ENCODE peak calls at places on chromosomes 2 and 18, in nine cellular contexts. F is cardiac muscle cell, Y is IMR-90, W is heart right ventricle, G is left ventricle myocardium inferior, J is PC-9, C is psoas muscle, M is Peyer's patch, E is mammary epithelial cell. X is an unnamed sample.
A peak's percentile ranks its signal among the peaks of the same experiment; 100 is the strongest.

GRCh38 chr2:240139666-240140393 is 628 bp downstream of the OTOS start:
- DNase-seq in F (peak; percentile 55), Y (no peak), W (no peak), G (no peak), J (no peak), C (no peak), M (peak; percentile 26), E (no peak), X (no peak)

GRCh38 chr18:24027156-24027555 is 12.6 kb downstream of the TTC39C start:
- DNase-seq in F (no peak), Y (peak; percentile 93), W (no peak), G (peak; percentile 29), J (peak; percentile 21), C (peak; percentile 59), M (no peak), E (peak; percentile 90), X (peak; percentile 87)

GRCh38 chr2:159549234-159549633 is 67.1 kb downstream of the BAZ2B start:
- DNase-seq in F (no peak), Y (peak; percentile 12), W (no peak), G (no peak), J (no peak), C (no peak), M (no peak), E (no peak), X (peak; percentile 72)

GRCh38 chr2:20415511-20415918 is 31.4 kb upstream of the RHOB start:
- DNase-seq in F (no peak), Y (no peak), W (no peak), G (no peak), J (peak; percentile 68), C (no peak), M (peak; percentile 45), E (peak; percentile 87), X (peak; percentile 66)

GRCh38 chr2:225434014-225434413 is 34.5 kb downstream of the NYAP2 start:
- DNase-seq in F (peak; percentile 45), Y (no peak), W (no peak), G (no peak), J (no peak), C (no peak), M (no peak), E (no peak), X (no peak)

GRCh38 chr2:113677327-113677726 is 50.3 kb downstream of the RABL2A start:
- DNase-seq in F (no peak), Y (no peak), W (no peak), G (no peak), J (no peak), C (no peak), M (no peak), E (no peak), X (no peak)

GRCh38 chr2:241193276-241193675 is 4.8 kb downstream of the ANO7 start:
- DNase-seq in F (no peak), Y (no peak), W (no peak), G (no peak), J (no peak), C (no peak), M (no peak), E (no peak), X (no peak)

GRCh38 chr2:148124271-148124670 is 103.4 kb downstream of the MBD5 start:
- DNase-seq in F (no peak), Y (no peak), W (no peak), G (no peak), J (no peak), C (no peak), M (no peak), E (peak; percentile 82), X (peak; percentile 59)

GRCh38 chr18:9985641-9986040 is 71.8 kb downstream of the VAPA start:
- DNase-seq in F (no peak), Y (no peak), W (no peak), G (no peak), J (no peak), C (no peak), M (no peak), E (no peak), X (no peak)

GRCh38 chr2:101327863-101328394 is 19.4 kb upstream of the RNF149 start:
- DNase-seq in F (no peak), Y (no peak), W (no peak), G (no peak), J (peak; percentile 79), C (no peak), M (no peak), E (peak; percentile 95), X (peak; percentile 97)

GRCh38 chr18:2704541-2704940 is 49.0 kb downstream of the SMCHD1 start:
- DNase-seq in F (no peak), Y (no peak), W (no peak), G (no peak), J (no peak), C (no peak), M (no peak), E (no peak), X (no peak)

GRCh38 chr18:51168031-51168742 is 29.3 kb downstream of the MEX3C start:
- DNase-seq in F (no peak), Y (no peak), W (no peak), G (no peak), J (no peak), C (no peak), M (no peak), E (no peak), X (peak; percentile 4)

GRCh38 chr18:53745228-53745967 is 479.1 kb downstream of the MBD2 start:
- DNase-seq in F (no peak), Y (no peak), W (no peak), G (no peak), J (no peak), C (no peak), M (no peak), E (peak; percentile 57), X (peak; percentile 47)

DNA sequence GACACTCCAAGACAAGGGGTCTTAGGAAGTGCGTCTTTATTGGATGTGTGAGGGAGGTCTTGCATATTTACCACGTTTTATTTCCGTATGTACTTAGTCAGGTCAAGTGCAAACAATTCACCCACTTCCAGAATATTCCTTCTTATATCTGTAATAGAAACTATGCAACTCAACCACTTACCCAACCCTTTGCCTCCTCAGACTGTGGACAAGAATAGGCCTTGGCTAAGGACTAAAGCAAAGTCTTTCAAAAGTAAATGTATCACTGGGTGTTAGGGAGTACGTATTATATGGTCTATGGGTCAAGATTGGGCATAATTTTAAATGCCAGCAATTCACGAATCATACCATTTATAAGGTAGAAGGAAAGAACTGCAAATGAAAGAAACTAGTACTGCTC is 484.8 kb downstream of the MBD2 start:
- DNase-seq in F (no peak), Y (no peak), W (no peak), G (no peak), J (no peak), C (no peak), M (no peak), E (no peak), X (no peak)
- H3K4me1 ChIP-seq in F (no peaks in the 10 kb centered on the region), Y (no peaks in the 10 kb centered on the region), W (no peaks in the 10 kb centered on the region), G (no peaks in the 10 kb centered on the region), J (no peaks in the 10 kb centered on the region), C (no peaks in the 10 kb centered on the region), M (no peaks in the 10 kb centered on the region), E (no peaks in the 10 kb centered on the region), X (no peaks in the 10 kb centered on the region)

GRCh38 chr2:165957030-165957675 is 3.6 kb upstream of the TTC21B start:
- DNase-seq in F (no peak), Y (no peak), W (peak; percentile 15), G (no peak), J (no peak), C (no peak), M (no peak), E (no peak), X (no peak)
- H3K27ac ChIP-seq in F (no peak overlapping the region), Y (no peak overlapping the region), W (no peak overlapping the region), G (no peak overlapping the region), J (no peak overlapping the region), C (no peak overlapping the region), M (no peak overlapping the region), E (no peak overlapping the region), X (no peak overlapping the region)

GRCh38 chr2:26561918-26562810 is 79.0 kb downstream of the CIB4 start:
- DNase-seq in F (peak; percentile 69), Y (no peak), W (peak; percentile 67), G (peak; percentile 54), J (peak; percentile 86), C (peak; percentile 51), M (no peak), E (peak; percentile 39), X (no peak)
- TF ChIP-seq CTCF in F (peak; percentile 21), Y (peak; percentile 15), W (peak; percentile 44), G (peak; percentile 47), J (peak; percentile 55), C (peak; percentile 20), M (no peak), E (no peak), X (peak; percentile 43)

DNA sequence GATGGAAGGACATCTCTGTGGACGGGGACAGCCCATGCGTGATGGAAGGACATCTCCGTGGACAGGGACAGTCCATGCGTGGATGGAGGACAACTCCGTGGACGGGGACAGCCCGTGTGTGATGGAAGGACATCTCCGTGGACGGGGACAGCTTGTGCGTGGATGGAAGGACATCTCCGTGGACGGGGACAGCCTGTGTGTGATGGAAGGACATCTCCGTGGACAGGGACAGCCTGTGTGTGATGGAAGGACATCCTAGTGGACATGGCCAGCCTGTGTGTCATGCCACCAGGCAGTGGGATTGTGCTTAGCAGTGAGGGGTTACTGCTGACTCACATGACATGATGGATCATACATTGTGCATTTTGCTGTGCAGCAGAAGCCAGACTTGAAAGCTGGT is 30.0 kb upstream of the NFATC1 start:
- DNase-seq in F (no peak), Y (peak; percentile 58), W (no peak), G (no peak), J (no peak), C (no peak), M (no peak), E (no peak), X (no peak)
- H3K4me1 ChIP-seq in F (no peaks in the 10 kb centered on the region), Y (peaks cover 21% of the 10 kb centered on the region), W (peaks cover 6% of the 10 kb centered on the region), G (no peaks in the 10 kb centered on the region), J (no peaks in the 10 kb centered on the region), C (no peaks in the 10 kb centered on the region), M (no peaks in the 10 kb centered on the region), E (no peaks in the 10 kb centered on the region), X (no peaks in the 10 kb centered on the region)

X was measured in foreskin keratinocyte.